ENCODE peak calls at places on chromosome 17, in nine cellular contexts. A is effector memory CD4-positive, alpha-beta T cell; W is CD8-positive, alpha-beta memory T cell; U is cardiac muscle cell; K is left ventricle myocardium inferior; S is uterus; B is IMR-90; I is fibroblast of lung; R is A549. L is an unnamed sample. For H3K4me1, the result is how much of the 10 kb centered on the place peaks cover.

GRCh38 chr17:15250459-15250858 is 14.7 kb downstream of the PMP22 start:
- DNase-seq in A (no peak), K (no peak), B (no peak), R (no peak), U (no peak), S (no peak), I (no peak), W (no peak), L (no peak)

GRCh38 chr17:64073771-64074703 is 53.6 kb upstream of the ICAM2 start:
- DNase-seq in K (no peak), A (no peak), W (no peak), U (no peak), R (no peak), B (no peak), I (no peak), S (no peak), L (no peak)

GRCh38 chr17:57849874-57850754 is at the start of gene MRPS23:
- DNase-seq in B (peak), S (peak), R (peak), A (peak), U (peak), W (peak), K (peak), I (peak), L (peak)

GRCh38 chr17:73841431-73842060 is 197.3 kb upstream of the SDK2 start:
- DNase-seq in A (no peak), B (no peak), W (no peak), U (peak), K (no peak), I (no peak), S (no peak), R (peak), L (no peak)

GRCh38 chr17:15414502-15415348 is 52.7 kb downstream of the CDRT4 start:
- DNase-seq in S (no peak), B (no peak), K (peak), I (no peak), A (no peak), R (no peak), U (peak), W (no peak), L (no peak)

GRCh38 chr17:21459536-21459935 is 83.4 kb downstream of the KCNJ12 start:
- DNase-seq in K (no peak), A (no peak), W (no peak), S (no peak), R (no peak), U (no peak), B (no peak), I (no peak), L (no peak)

GRCh38 chr17:82565551-82565950 is 46.0 kb downstream of the FOXK2 start:
- DNase-seq in B (no peak), S (no peak), K (no peak), I (no peak), U (peak), A (no peak), R (no peak), W (no peak), L (no peak)

GRCh38 chr17:9987779-9988585 is 82.9 kb upstream of the RCVRN start:
- DNase-seq in K (peak), I (peak), R (peak), U (peak), B (peak), S (no peak), W (no peak), A (no peak), L (no peak)

GRCh38 chr17:82019905-82020873 is 2.5 kb downstream of the CENPX start:
- DNase-seq in I (peak), K (peak), U (peak), S (no peak), W (peak), B (peak), A (peak), R (peak), L (peak)

GRCh38 chr17:58455491-58455890 is 32.7 kb downstream of the HSF5 start:
- DNase-seq in I (no peak), K (no peak), R (no peak), S (no peak), B (no peak), U (no peak), W (no peak), A (no peak), L (no peak)

GRCh38 chr17:56595831-56596740 is 2.6 kb downstream of the NOG start:
- DNase-seq in R (no peak), A (no peak), W (peak), U (peak), I (no peak), S (no peak), K (no peak), B (peak), L (no peak)

GRCh38 chr17:50631195-50631907 is 3.3 kb upstream of the ABCC3 start:
- DNase-seq in S (no peak), B (no peak), A (no peak), R (no peak), I (no peak), U (no peak), W (no peak), K (no peak), L (peak)

GRCh38 chr17:57541472-57542394 is 203.4 kb downstream of the CCDC182 start:
- DNase-seq in S (peak), K (peak), I (peak), R (peak), A (no peak), B (peak), U (no peak), W (no peak), L (peak)

GRCh38 chr17:80869476-80869875 is 122.2 kb upstream of the CHMP6 start:
- DNase-seq in U (no peak), B (no peak), S (no peak), I (no peak), K (no peak), A (no peak), W (no peak), R (no peak), L (no peak)

GRCh38 chr17:48047113-48047740 is 932 bp upstream of the NFE2L1 start:
- DNase-seq in B (no peak), U (no peak), S (no peak), I (peak), K (no peak), R (no peak), A (no peak), W (no peak), L (no peak)

GRCh38 chr17:73420897-73421296 is 109.1 kb upstream of the CDC42EP4 start:
- DNase-seq in W (no peak), S (no peak), I (peak), K (no peak), U (no peak), B (peak), A (no peak), R (peak), L (no peak)

GRCh38 chr17:40498281-40499084 is 2.9 kb downstream of the TNS4 start:
- DNase-seq in S (no peak), I (no peak), R (no peak), B (no peak), U (no peak), W (no peak), K (no peak), A (no peak), L (peak)

GRCh38 chr17:41907185-41907556 is 11.6 kb downstream of the ACLY start:
- DNase-seq in R (peak), I (peak), B (peak), U (no peak), W (no peak), A (no peak), K (no peak), S (peak), L (no peak)

GRCh38 chr17:55292094-55292493 is 27.3 kb downstream of the HLF start:
- DNase-seq in R (no peak), K (no peak), A (no peak), B (no peak), W (no peak), U (no peak), S (no peak), I (no peak), L (no peak)

GRCh38 chr17:4327638-4328037 is 38.8 kb downstream of the UBE2G1 start:
- DNase-seq in U (no peak), A (no peak), B (peak), R (peak), S (no peak), W (no peak), I (peak), K (no peak), L (peak)

GRCh38 chr17:45019177-45019711 is 32.2 kb downstream of the DCAKD start:
- DNase-seq in W (no peak), R (peak), S (no peak), B (peak), U (peak), I (peak), A (peak), K (peak), L (peak)

GRCh38 chr17:15651583-15652110 is 32.1 kb upstream of the FBXW10B start:
- DNase-seq in W (no peak), I (peak), U (peak), K (peak), R (peak), S (peak), B (peak), A (peak), L (peak)

GRCh38 chr17:82204831-82205719 is 7.6 kb downstream of the CCDC57 start:
- DNase-seq in I (peak), U (no peak), K (no peak), B (peak), S (no peak), R (peak), A (no peak), W (no peak), L (no peak)

GRCh38 chr17:61399131-61400057 is at the start of gene TBX2:
- DNase-seq in R (peak), K (peak), A (no peak), I (peak), U (peak), S (peak), W (no peak), B (peak), L (no peak)

GRCh38 chr17:80663783-80664206 is 119.2 kb downstream of the RPTOR start:
- DNase-seq in U (no peak), I (peak), B (peak), A (no peak), S (peak), W (peak), R (no peak), K (no peak), L (peak)

GRCh38 chr17:72946696-72947095 is 145.8 kb downstream of the SLC39A11 start:
- DNase-seq in B (no peak), S (no peak), U (no peak), A (no peak), R (no peak), K (no peak), W (no peak), I (no peak), L (no peak)

GRCh38 chr17:4950757-4951204 is at the start of gene ENO3:
- DNase-seq in S (no peak), R (peak), K (peak), A (no peak), I (no peak), B (no peak), U (peak), W (no peak), L (no peak)

GRCh38 chr17:71638668-71639067 is 482.2 kb upstream of the SOX9 start:
- DNase-seq in W (no peak), S (no peak), A (no peak), R (no peak), K (no peak), U (no peak), B (no peak), I (no peak), L (no peak)

DNA sequence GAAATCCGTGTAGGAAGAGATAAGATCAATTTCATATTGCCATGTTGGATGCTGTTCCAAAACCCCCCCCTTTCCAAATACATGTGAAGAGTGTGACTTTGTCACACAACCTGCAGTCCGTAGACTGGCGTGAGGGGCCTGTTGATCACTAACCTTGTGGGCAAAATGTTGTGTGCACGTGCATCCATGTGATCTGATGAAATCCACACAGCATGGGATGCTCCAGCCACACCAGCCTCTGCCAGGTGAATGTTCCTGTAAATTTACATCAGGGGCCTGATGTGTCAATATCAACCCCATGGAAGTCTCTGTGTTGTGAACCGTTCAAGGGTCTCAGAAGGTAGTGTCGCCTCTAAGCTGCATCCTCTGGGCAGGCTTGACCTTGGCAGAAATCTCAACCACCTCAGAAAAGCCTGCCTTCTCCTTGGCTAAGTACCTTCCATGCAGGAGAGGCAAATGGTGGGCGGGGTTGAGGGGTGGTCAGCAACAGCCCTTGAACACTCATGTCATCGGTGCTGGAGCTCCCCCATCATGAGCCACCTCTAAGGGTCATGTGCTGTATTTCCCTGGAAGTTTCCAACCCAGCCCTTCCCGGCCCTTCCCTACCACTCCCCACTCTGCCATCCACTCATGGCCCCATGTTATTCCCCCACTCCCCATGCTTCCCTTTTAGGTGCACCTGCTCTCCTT is 78.2 kb upstream of the DNAH17 start:
- DNase-seq in K (no peak), W (no peak), B (no peak), I (no peak), A (no peak), U (no peak), R (no peak), S (no peak), L (no peak)
- H3K4me1 ChIP-seq in K (under half), W (under half), B (under half), I (under half), A (under half), U (under half), R (under half), S (under half), L (under half)

GRCh38 chr17:75849304-75849695 is 5.1 kb upstream of the UNC13D start:
- DNase-seq in S (no peak), I (no peak), W (no peak), A (no peak), U (no peak), B (no peak), K (no peak), R (no peak), L (no peak)

GRCh38 chr17:75848523-75849303 is 4.5 kb upstream of the UNC13D start:
- DNase-seq in R (peak), A (peak), B (peak), U (peak), I (no peak), W (peak), S (peak), K (peak), L (peak)

GRCh38 chr17:75847595-75848522 is 3.7 kb upstream of the UNC13D start:
- DNase-seq in I (no peak), R (no peak), A (no peak), U (no peak), B (no peak), W (no peak), S (no peak), K (no peak), L (no peak)

GRCh38 chr17:75850928-75851692 is 4.0 kb downstream of the WBP2 start:
- DNase-seq in R (no peak), K (no peak), A (no peak), S (no peak), B (no peak), I (peak), W (no peak), U (no peak), L (no peak)

DNA sequence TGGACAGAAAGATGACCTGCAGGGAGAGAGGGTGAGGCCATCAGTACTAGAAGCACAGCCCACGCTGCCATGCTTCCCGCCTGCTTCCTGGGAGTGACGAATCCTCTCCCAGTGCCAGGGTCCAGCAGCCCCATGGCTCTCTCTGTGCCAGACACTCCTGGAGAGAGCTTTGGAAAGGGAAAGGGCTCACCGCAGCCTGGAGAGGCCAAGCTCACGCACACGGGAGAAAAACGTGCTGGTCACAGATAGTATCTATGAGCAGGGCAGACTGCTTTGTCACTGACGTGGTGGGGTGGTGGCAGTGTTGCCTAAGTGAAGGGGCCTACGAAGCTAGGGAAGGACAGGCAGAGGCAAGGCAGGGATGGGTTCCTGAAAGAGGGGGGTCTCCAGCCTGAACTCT is 5.4 kb downstream of the WBP2 start:
- DNase-seq in U (no peak), A (no peak), B (no peak), R (no peak), W (no peak), S (no peak), I (no peak), K (no peak), L (no peak)
- H3K4me1 ChIP-seq in U (under half), A (under half), B (under half), R (under half), W (under half), S (under half), I (under half), K (half or more), L (under half)

DNA sequence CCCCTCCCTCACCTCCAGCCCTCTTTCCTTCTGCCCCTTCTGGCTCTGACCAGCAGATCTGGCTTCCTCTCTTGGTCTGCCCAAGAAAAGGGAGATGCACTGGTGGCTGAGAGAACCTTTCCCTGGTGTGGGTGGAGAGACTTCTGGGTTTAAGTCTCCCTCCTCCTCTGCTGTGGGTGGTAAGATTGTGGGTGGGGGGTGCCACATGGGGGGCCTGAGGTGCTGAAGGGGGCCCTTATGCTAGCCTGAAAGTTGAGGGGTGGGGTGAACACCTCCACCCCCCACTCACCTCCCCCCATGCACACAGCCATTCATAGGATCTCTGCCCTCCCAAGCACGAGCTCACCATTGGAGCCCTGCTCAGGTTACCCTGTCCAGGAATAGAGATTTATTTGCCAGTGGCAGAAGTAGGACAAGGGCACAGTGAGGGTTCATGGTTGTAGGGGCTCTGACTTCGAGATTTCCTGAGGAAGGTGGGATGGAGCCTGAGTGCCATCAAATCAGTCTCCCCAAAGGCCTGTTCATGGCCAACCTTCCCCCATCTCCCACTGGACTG is 1.7 kb upstream of the STAC2 start:
- DNase-seq in K (no peak), S (no peak), U (no peak), A (no peak), W (no peak), I (no peak), R (no peak), B (no peak), L (no peak)
- H3K4me1 ChIP-seq in K (under half), S (under half), U (under half), A (under half), W (under half), I (under half), R (under half), B (under half), L (under half)

DNA sequence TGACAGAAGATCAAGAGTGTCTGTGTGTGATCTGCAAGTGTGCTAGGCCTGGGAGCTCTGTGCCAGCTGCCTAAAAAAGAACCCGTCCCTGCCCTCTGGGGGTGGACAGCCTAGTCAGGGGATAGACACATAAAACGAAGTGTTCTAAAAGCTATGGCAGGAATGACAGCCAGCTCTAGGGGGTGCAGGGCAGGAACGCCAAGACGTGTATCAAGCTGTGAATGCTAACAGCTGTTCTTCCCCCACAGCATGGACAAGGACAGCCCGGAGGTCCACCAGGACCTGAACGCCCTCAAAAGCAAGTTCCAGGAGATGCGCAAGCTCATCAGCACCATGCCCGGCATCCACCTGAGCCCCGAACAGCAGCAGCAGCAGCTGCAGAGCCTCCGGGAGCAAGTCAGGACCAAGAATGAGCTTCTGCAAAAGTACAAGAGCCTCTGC is 5.1 kb downstream of the RASD1 start:
- DNase-seq in B (no peak), I (no peak), U (no peak), W (no peak), K (no peak), A (no peak), S (no peak), R (no peak), L (no peak)
- H3K4me1 ChIP-seq in B (under half), I (under half), U (under half), W (under half), K (half or more), A (under half), S (under half), R (under half), L (under half)

DNA sequence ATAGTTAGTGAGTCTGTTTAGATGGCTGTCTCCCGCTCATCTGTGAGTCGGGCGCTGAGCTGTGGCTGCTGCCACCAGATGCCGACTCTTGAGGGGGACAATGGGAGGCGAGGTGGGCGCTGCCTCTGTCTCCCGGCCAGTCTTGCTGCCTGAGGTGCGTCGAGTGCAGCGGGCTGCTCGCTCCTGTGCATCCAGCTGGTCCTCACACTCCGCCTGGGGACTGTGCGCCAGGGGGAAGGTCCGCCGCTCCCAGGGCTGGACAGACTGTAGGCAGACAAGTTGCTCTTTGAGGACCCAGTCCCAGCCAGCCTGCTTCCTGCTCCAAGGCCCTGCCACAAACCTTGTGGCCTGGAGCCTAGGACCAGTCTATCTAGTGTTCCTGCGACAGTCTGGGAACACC is 32.4 kb downstream of the STH start:
- DNase-seq in R (no peak), B (no peak), U (no peak), I (no peak), K (no peak), S (no peak), A (no peak), W (no peak), L (no peak)
- H3K4me1 ChIP-seq in R (under half), B (under half), U (under half), I (under half), K (under half), S (under half), A (under half), W (under half), L (under half)

DNA sequence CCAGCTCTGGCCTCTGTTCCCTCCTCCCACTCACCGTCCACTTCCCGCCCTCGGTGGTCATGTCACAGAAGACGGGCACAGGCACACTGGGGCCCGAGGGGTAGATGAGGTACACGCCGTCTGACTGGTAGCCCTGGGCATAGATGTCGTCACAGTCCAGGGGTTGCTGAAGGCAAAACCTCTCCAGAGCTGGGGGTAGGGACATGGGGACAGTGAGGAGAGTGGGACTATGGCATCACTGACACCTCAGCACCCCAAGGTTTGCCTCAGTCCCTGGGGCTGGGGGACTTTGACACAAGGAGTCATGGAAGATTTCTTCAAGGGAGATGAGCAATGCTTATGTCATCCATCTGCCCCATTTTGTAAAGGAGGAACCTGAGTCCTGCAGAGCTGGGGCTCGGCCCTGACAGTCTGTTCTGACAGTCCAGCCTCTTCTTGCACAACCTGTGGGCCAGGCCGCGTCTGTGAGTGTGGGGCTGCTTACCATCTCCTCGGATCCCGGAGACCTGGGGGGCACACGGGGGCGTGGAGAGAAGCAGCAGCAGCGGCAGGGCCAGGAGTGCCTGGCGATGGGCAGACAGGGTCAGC is 620 bp downstream of the MFAP4 start:
- DNase-seq in R (peak), A (no peak), B (peak), W (no peak), U (no peak), S (peak), K (peak), I (peak), L (peak)
- H3K4me1 ChIP-seq in R (under half), A (under half), B (half or more), W (under half), U (under half), S (under half), K (half or more), I (under half), L (under half)

GRCh38 chr17:2396568-2397246 is 4.2 kb downstream of the MNT start:
- DNase-seq in I (peak), K (peak), R (peak), A (peak), S (peak), W (peak), B (peak), U (peak), L (peak)
- H3K4me1 ChIP-seq in I (under half), K (half or more), R (half or more), A (half or more), S (under half), W (half or more), B (under half), U (under half), L (under half)